ENCODE peak calls at places on chromosomes 2 and 18, in four cellular contexts. Q is bronchial epithelial cell, Z is tibial artery, D is skeletal muscle cell. V is an unnamed sample.

GRCh38 chr2:25218134-25218533 is 49.8 kb upstream of the POMC start:
- DNase-seq in Q (no peak), D (no peak), Z (no peak), V (no peak)

GRCh38 chr2:44296653-44297052 is 21.4 kb downstream of the SLC3A1 start:
- DNase-seq in Z (no peak), Q (no peak), D (no peak), V (no peak)

GRCh38 chr2:105756435-105756834 is 11.7 kb downstream of the NCK2 start:
- DNase-seq in D (no peak), Z (no peak), Q (no peak), V (no peak)

GRCh38 chr18:21444465-21445023 is 156.0 kb downstream of the ESCO1 start:
- DNase-seq in Q (peak; percentile 72), Z (no peak), D (peak; percentile 15), V (peak; percentile 24)

GRCh38 chr2:162072976-162073775 is 839 bp downstream of the DPP4 start:
- DNase-seq in D (no peak), Z (no peak), Q (no peak), V (no peak)

GRCh38 chr18:60452424-60452823 is 79.8 kb upstream of the MC4R start:
- DNase-seq in D (no peak), Q (peak; percentile 44), Z (no peak), V (peak; percentile 18)

GRCh38 chr2:28250006-28250405 is 142.7 kb upstream of the FOSL2 start:
- DNase-seq in Q (peak; percentile 91), D (no peak), Z (no peak), V (peak; percentile 64)

GRCh38 chr2:68709421-68709911 is 25.1 kb upstream of the ARHGAP25 start:
- DNase-seq in D (no peak), Q (peak; percentile 50), Z (no peak), V (no peak)

GRCh38 chr2:120353931-120354330 is 8.0 kb downstream of the INHBB start:
- DNase-seq in D (no peak), Z (no peak), Q (no peak), V (no peak)

GRCh38 chr18:9802774-9803697 is 82.7 kb upstream of the TXNDC2 start:
- DNase-seq in D (no peak), Z (no peak), Q (no peak), V (no peak)

GRCh38 chr18:10285283-10285640 is 169.2 kb upstream of the APCDD1 start:
- DNase-seq in Z (no peak), D (no peak), Q (no peak), V (no peak)

GRCh38 chr2:121561617-121562268 is 31.1 kb downstream of the RNU4ATAC start:
- DNase-seq in Q (no peak), D (no peak), Z (no peak), V (no peak)

GRCh38 chr2:12199661-12200258 is 453.3 kb downstream of the LPIN1 start:
- DNase-seq in D (no peak), Q (no peak), Z (no peak), V (no peak)

GRCh38 chr2:86068098-86069047 is 37.3 kb downstream of the POLR1A start:
- DNase-seq in Z (no peak), D (no peak), Q (no peak), V (no peak)

GRCh38 chr2:33021542-33022259 is 74.9 kb downstream of the LTBP1 start:
- DNase-seq in Z (no peak), Q (no peak), D (peak; percentile 37), V (no peak)

GRCh38 chr2:233441161-233442027 is 87.1 kb downstream of the DGKD start:
- DNase-seq in Q (no peak), Z (peak; percentile 60), D (no peak), V (no peak)

GRCh38 chr2:239006886-239007285 is 159.0 kb downstream of the TWIST2 start:
- DNase-seq in Z (no peak), Q (peak; percentile 89), D (no peak), V (no peak)

GRCh38 chr2:170118641-170119040 is 59.3 kb upstream of the MYO3B start:
- DNase-seq in Z (no peak), Q (no peak), D (no peak), V (no peak)

GRCh38 chr18:5180254-5180653 is 16.8 kb downstream of the AKAIN1 start:
- DNase-seq in D (no peak), Z (no peak), Q (no peak), V (no peak)

GRCh38 chr2:226636586-226636985 is 163.0 kb downstream of the IRS1 start:
- DNase-seq in Q (no peak), Z (no peak), D (no peak), V (no peak)

GRCh38 chr18:39732918-39733317 is 2167.3 kb upstream of the CELF4 start:
- DNase-seq in Q (no peak), Z (no peak), D (no peak), V (no peak)

GRCh38 chr2:141707486-141707885 is 423.3 kb downstream of the LRP1B start:
- DNase-seq in D (no peak), Z (no peak), Q (no peak), V (no peak)

GRCh38 chr2:163551974-163552373 is 183.8 kb downstream of the FIGN start:
- DNase-seq in Q (peak; percentile 42), Z (no peak), D (no peak), V (no peak)

GRCh38 chr2:241036397-241036963 is 38.1 kb downstream of the SNED1 start:
- DNase-seq in Z (peak; percentile 68), D (no peak), Q (no peak), V (no peak)

GRCh38 chr2:24490674-24491625 is at the start of gene NCOA1:
- DNase-seq in Q (peak; percentile 64), D (peak; percentile 65), Z (peak; percentile 94), V (peak; percentile 51)

GRCh38 chr2:82494744-82495143 is 1964.3 kb downstream of the SUCLG1 start:
- DNase-seq in Q (no peak), Z (no peak), D (no peak), V (no peak)

GRCh38 chr2:171482877-171483276 is 39.4 kb upstream of the CYBRD1 start:
- DNase-seq in D (peak; percentile 36), Q (no peak), Z (no peak), V (no peak)

GRCh38 chr2:137826373-137827372 is 137.6 kb upstream of the HNMT start:
- DNase-seq in D (no peak), Q (no peak), Z (no peak), V (no peak)

GRCh38 chr2:67290451-67290991 is 106.6 kb upstream of the ETAA1 start:
- DNase-seq in D (peak; percentile 41), Z (no peak), Q (peak; percentile 99), V (peak; percentile 62)

GRCh38 chr2:118832791-118833715 is 14.4 kb downstream of the EN1 start:
- DNase-seq in Q (no peak), D (no peak), Z (no peak), V (no peak)

GRCh38 chr2:175030380-175031271 is 25.4 kb upstream of the CHN1 start:
- DNase-seq in Q (peak; percentile 32), D (peak; percentile 13), Z (no peak), V (peak; percentile 16)

GRCh38 chr18:28175930-28176673 is 828 bp downstream of the CDH2 start:
- DNase-seq in Z (no peak), D (no peak), Q (no peak), V (no peak)

GRCh38 chr18:43800584-43800983 is 523.3 kb upstream of the SYT4 start:
- DNase-seq in Z (no peak), Q (peak; percentile 53), D (no peak), V (no peak)

GRCh38 chr2:180359522-180360282 is 352.6 kb upstream of the CWC22 start:
- DNase-seq in D (no peak), Z (no peak), Q (peak; percentile 87), V (no peak)

GRCh38 chr2:167543721-167544120 is 655.4 kb downstream of the XIRP2 start:
- DNase-seq in Q (no peak), Z (no peak), D (no peak), V (no peak)

GRCh38 chr18:52341617-52342381 is 1.8 kb downstream of the DCC start:
- DNase-seq in D (no peak), Z (no peak), Q (no peak), V (no peak)

GRCh38 chr2:7053650-7054262 is 136.5 kb downstream of the RNF144A start:
- DNase-seq in Q (no peak), Z (no peak), D (no peak), V (no peak)

GRCh38 chr2:176094307-176094706 is 1.8 kb downstream of the HOXD13 start:
- DNase-seq in Z (no peak), D (no peak), Q (no peak), V (no peak)

GRCh38 chr2:110219496-110220192 is 7.3 kb upstream of the MTLN start:
- DNase-seq in Q (peak; percentile 87), D (no peak), Z (no peak), V (peak; percentile 13)

DNA sequence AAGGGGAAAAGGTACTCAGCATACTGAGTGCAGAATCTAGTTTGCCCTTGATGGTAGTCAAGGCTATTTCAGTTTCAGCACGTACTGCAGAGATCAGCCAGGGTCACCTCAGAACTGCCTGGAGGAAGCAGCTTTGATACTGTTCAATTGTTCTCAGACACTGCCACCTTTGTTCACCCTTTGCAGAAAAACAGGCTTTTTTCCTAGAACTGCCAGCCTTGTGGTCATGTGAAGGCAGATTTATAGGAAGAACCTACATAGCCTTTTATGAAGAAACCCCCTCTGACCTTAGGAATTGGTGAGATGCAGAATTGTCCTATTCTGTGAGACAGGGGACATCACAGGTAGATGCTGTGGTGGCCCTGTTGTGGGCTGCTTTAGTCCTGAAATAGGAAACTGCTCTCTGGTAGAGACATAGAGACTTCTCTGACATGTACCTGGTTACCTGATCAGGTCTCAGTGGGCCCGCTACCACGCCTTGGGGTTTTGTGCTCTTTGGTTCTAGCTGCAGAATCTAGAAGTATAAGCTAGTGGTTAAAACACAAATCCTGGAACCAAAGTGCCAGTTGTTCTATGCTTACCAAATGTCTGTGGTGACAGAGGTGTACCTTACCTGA is 206.6 kb downstream of the AGPS start:
- DNase-seq in Q (no peak), Z (no peak), D (no peak), V (no peak)
- H3K4me3 ChIP-seq in Q (no peak overlapping the region), Z (no peak overlapping the region), D (no peak overlapping the region), V (no peak overlapping the region)

DNA sequence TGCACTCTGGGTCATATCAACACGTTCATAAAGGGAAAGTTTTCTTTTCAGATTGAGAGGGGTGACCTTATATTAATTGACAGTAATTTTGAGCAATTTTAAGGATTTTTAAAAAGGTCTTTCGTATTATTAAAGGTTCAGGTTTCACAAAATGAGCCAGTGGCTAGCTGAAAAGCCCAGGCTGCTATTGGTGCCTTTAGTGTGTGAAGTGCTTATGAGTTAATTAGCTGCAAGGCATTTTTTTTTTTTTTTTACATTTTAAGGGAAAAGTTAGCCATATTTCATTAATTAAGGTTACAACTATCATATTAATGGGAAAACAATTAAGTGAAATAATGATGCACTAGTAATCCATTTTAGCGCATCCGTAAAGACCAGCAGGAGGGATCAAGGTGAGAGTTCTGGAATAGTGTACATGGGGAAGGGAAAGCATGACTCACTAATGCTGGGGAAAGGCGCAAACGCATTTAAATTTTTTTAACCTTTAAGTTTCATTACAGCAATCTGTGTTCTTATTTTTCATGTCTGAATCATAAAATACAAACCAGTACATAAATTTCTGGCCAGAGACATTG is 200.0 kb downstream of the ZNF407 start:
- DNase-seq in D (no peak), Z (no peak), Q (peak; percentile 8), V (no peak)
- H3K4me3 ChIP-seq in D (no peak overlapping the region), Z (no peak overlapping the region), Q (no peak overlapping the region), V (no peak overlapping the region)

DNA sequence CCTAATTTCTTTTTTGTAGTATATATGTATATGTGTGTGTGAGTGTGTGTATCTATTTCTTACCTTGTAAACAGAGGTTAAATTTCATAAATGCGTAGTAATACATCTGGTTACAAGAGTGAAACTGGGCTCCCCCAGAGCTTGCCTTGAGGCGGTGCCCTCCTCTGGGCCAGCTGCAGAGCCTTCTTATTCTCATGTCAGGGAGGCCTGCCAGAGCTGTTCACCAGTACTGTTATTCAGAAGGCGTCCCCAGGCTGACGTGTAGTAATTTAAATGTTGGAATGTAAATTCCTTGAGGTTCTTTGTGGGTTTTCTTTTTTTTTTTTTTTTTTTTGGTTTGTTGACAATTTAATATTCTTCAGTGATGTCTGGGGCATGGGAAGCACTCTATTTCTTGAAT is 11.2 kb downstream of the COPS8 start:
- DNase-seq in Q (no peak), D (peak; percentile 72), Z (no peak), V (no peak)
- H3K4me3 ChIP-seq in Q (no peak overlapping the region), D (no peak overlapping the region), Z (no peak overlapping the region), V (no peak overlapping the region)

GRCh38 chr18:3665780-3666525 is 216.0 kb downstream of the TGIF1 start:
- DNase-seq in Q (peak; percentile 77), Z (peak; percentile 88), D (peak; percentile 67), V (peak; percentile 67)
- H3K4me3 ChIP-seq in Q (no peak overlapping the region), Z (peak overlapping the region; percentile 33), D (no peak overlapping the region), V (no peak overlapping the region)

V was measured in AG09309.